ENCODE peak calls at places on chromosomes 16 and 17, in seven cellular contexts. X is SW480; T is stimulated activated CD8-positive, alpha-beta memory T cell treated with anti-CD3 and anti-CD28 coated beads, Interleukin-2, amount 100 ng/mL, for 1 hour; Y is renal cortical epithelial cell; N is effector memory CD4-positive, alpha-beta T cell; L is naive B cell; B is caudate nucleus. C is an unnamed sample.

GRCh38 chr17:75034236-75034908 is 12.4 kb downstream of the ATP5PD start:
- DNase-seq in X (peak), T (no peak), Y (peak), N (peak), L (peak), B (peak), C (no peak)

GRCh38 chr17:39486242-39486641 is 25.0 kb downstream of the CDK12 start:
- DNase-seq in X (no peak), T (no peak), Y (peak), N (no peak), L (no peak), B (no peak), C (no peak)

GRCh38 chr16:69186642-69187386 is at the start of gene SNTB2:
- DNase-seq in X (peak), T (peak), Y (peak), N (peak), L (peak), B (peak), C (peak)

GRCh38 chr16:25038239-25038954 is 23.2 kb upstream of the ARHGAP17 start:
- DNase-seq in X (no peak), T (no peak), Y (no peak), N (no peak), L (no peak), B (no peak), C (no peak)

GRCh38 chr16:15899538-15900100 is 11.2 kb upstream of the CEP20 start:
- DNase-seq in X (peak), T (no peak), Y (peak), N (no peak), L (no peak), B (no peak), C (no peak)

GRCh38 chr17:36937961-36938565 is 788 bp downstream of the LHX1 start:
- DNase-seq in X (peak), T (no peak), Y (peak), N (no peak), L (no peak), B (no peak), C (no peak)

GRCh38 chr16:85086347-85087291 is 25.7 kb downstream of the CIBAR2 start:
- DNase-seq in X (peak), T (peak), Y (peak), N (peak), L (peak), B (no peak), C (no peak)

GRCh38 chr17:75430159-75430748 is 24.8 kb upstream of the GRB2 start:
- DNase-seq in X (peak), T (no peak), Y (peak), N (no peak), L (no peak), B (no peak), C (no peak)

GRCh38 chr17:37089998-37090397 is 141.2 kb downstream of the AATF start:
- DNase-seq in X (no peak), T (peak), Y (no peak), N (peak), L (peak), B (no peak), C (no peak)

GRCh38 chr17:15257316-15257925 is 7.7 kb downstream of the PMP22 start:
- DNase-seq in X (peak), T (no peak), Y (peak), N (peak), L (peak), B (peak), C (no peak)